ENCODE peak calls at places on chromosomes 6 and 20, in seven cellular contexts. R is GM13976, Q is B cell, Z is GM12865, L is astrocyte of the spinal cord, V is neural crest cell, O is spleen. K is an unnamed sample.
A peak's percentile ranks its signal among the peaks of the same experiment; 100 is the strongest.

GRCh38 chr6:10205892-10206291 is 209.0 kb downstream of the TFAP2A start:
- DNase-seq in R (no peak), Q (no peak), Z (no peak), L (no peak), V (no peak), O (no peak), K (no peak)

GRCh38 chr20:62571667-62572344 is 70.5 kb upstream of the SLCO4A1 start:
- DNase-seq in R (peak; percentile 79), Q (no peak), Z (peak; percentile 58), L (no peak), V (no peak), O (no peak), K (no peak)

GRCh38 chr6:292506-293184 is 358 bp downstream of the DUSP22 start:
- DNase-seq in R (peak; percentile 85), Q (peak; percentile 86), Z (peak; percentile 97), L (peak; percentile 54), V (no peak), O (peak; percentile 98), K (peak; percentile 45)

GRCh38 chr20:20404546-20405092 is 36.7 kb downstream of the INSM1 start:
- DNase-seq in R (no peak), Q (no peak), Z (no peak), L (no peak), V (no peak), O (no peak), K (no peak)

GRCh38 chr6:128570439-128571063 is 50.2 kb upstream of the PTPRK start:
- DNase-seq in R (no peak), Q (no peak), Z (no peak), L (peak; percentile 29), V (no peak), O (no peak), K (no peak)

GRCh38 chr6:1104988-1105670 is 206.8 kb upstream of the FOXQ1 start:
- DNase-seq in R (no peak), Q (no peak), Z (no peak), L (no peak), V (no peak), O (no peak), K (no peak)

GRCh38 chr6:146670161-146670560 is 71.4 kb downstream of the ADGB start:
- DNase-seq in R (no peak), Q (no peak), Z (no peak), L (peak; percentile 53), V (no peak), O (no peak), K (no peak)

GRCh38 chr6:7136859-7137334 is 29.1 kb downstream of the RREB1 start:
- DNase-seq in R (peak; percentile 54), Q (peak; percentile 75), Z (peak; percentile 83), L (no peak), V (no peak), O (peak; percentile 76), K (no peak)

GRCh38 chr6:68238097-68238597 is 396.9 kb upstream of the ADGRB3 start:
- DNase-seq in R (no peak), Q (no peak), Z (no peak), L (peak; percentile 71), V (no peak), O (no peak), K (no peak)

GRCh38 chr6:105844275-105844848 is 241.8 kb upstream of the PRDM1 start:
- DNase-seq in R (no peak), Q (no peak), Z (no peak), L (no peak), V (no peak), O (no peak), K (no peak)

GRCh38 chr6:117548797-117549301 is 53.5 kb downstream of the GOPC start:
- DNase-seq in R (no peak), Q (no peak), Z (peak; percentile 37), L (peak; percentile 87), V (no peak), O (no peak), K (no peak)

GRCh38 chr6:16725145-16725864 is 36.0 kb downstream of the ATXN1 start:
- DNase-seq in R (no peak), Q (no peak), Z (no peak), L (peak; percentile 84), V (no peak), O (no peak), K (no peak)

GRCh38 chr20:51541189-51542032 is 1.1 kb downstream of the NFATC2 start:
- DNase-seq in R (peak; percentile 69), Q (peak; percentile 70), Z (peak; percentile 71), L (peak; percentile 54), V (no peak), O (peak; percentile 89), K (no peak)

GRCh38 chr6:161407581-161407980 is 133.7 kb upstream of the AGPAT4 start:
- DNase-seq in R (no peak), Q (no peak), Z (peak; percentile 68), L (peak; percentile 60), V (no peak), O (no peak), K (no peak)

GRCh38 chr6:139418426-139419132 is 44.1 kb upstream of the CITED2 start:
- DNase-seq in R (no peak), Q (no peak), Z (no peak), L (no peak), V (no peak), O (no peak), K (no peak)

GRCh38 chr6:34194770-34195169 is 41.9 kb upstream of the HMGA1 start:
- DNase-seq in R (no peak), Q (no peak), Z (no peak), L (no peak), V (no peak), O (no peak), K (no peak)

GRCh38 chr20:8187740-8188139 is 55.7 kb downstream of the PLCB1 start:
- DNase-seq in R (no peak), Q (no peak), Z (no peak), L (no peak), V (no peak), O (no peak), K (no peak)

GRCh38 chr20:32034581-32035397 is 17.3 kb upstream of the HCK start:
- DNase-seq in R (peak; percentile 41), Q (no peak), Z (peak; percentile 56), L (no peak), V (no peak), O (no peak), K (no peak)

GRCh38 chr6:125300992-125301434 is 754 bp downstream of the HDDC2 start:
- DNase-seq in R (no peak), Q (no peak), Z (no peak), L (peak; percentile 59), V (no peak), O (no peak), K (no peak)

GRCh38 chr6:125302840-125303511 is 1.2 kb upstream of the HDDC2 start:
- DNase-seq in R (no peak), Q (no peak), Z (no peak), L (peak; percentile 27), V (no peak), O (no peak), K (no peak)

GRCh38 chr6:125299257-125299656 is 2.5 kb downstream of the HDDC2 start:
- DNase-seq in R (no peak), Q (no peak), Z (no peak), L (no peak), V (no peak), O (no peak), K (no peak)

GRCh38 chr6:125303512-125303854 is 1.7 kb upstream of the HDDC2 start:
- DNase-seq in R (no peak), Q (no peak), Z (no peak), L (no peak), V (no peak), O (no peak), K (no peak)

GRCh38 chr6:125301435-125302391 is at the start of gene HDDC2:
- DNase-seq in R (peak; percentile 81), Q (peak; percentile 62), Z (peak; percentile 81), L (peak; percentile 75), V (peak; percentile 59), O (peak; percentile 94), K (peak; percentile 65)
- TF ChIP-seq CTCF in R (no peak), Q (no peak), Z (no peak), L (no peak), V (no peak), O (no peak), K (no peak)

GRCh38 chr6:15512126-15512525 is 150.7 kb downstream of the DTNBP1 start:
- DNase-seq in R (no peak), Q (no peak), Z (no peak), L (no peak), V (no peak), O (peak; percentile 58), K (no peak)
- TF ChIP-seq CTCF in R (no peak), Q (no peak), Z (no peak), L (peak; percentile 7), V (peak; percentile 25), O (no peak), K (peak; percentile 19)

GRCh38 chr20:2197166-2197565 is 95.5 kb downstream of the STK35 start:
- DNase-seq in R (no peak), Q (no peak), Z (no peak), L (no peak), V (no peak), O (no peak), K (no peak)

GRCh38 chr20:2195614-2196013 is 94.0 kb downstream of the STK35 start:
- DNase-seq in R (no peak), Q (no peak), Z (no peak), L (no peak), V (no peak), O (no peak), K (no peak)
- TF ChIP-seq CTCF in R (no peak), Q (no peak), Z (no peak), L (no peak), V (no peak), O (no peak), K (no peak)

GRCh38 chr20:18284805-18285533 is 3.4 kb upstream of the ZNF133 start:
- DNase-seq in R (no peak), Q (no peak), Z (no peak), L (peak; percentile 51), V (no peak), O (no peak), K (no peak)

GRCh38 chr20:18287546-18287914 is 797 bp upstream of the ZNF133 start:
- DNase-seq in R (no peak), Q (peak; percentile 7), Z (no peak), L (no peak), V (no peak), O (peak; percentile 87), K (no peak)

GRCh38 chr20:18288748-18289705 is 700 bp downstream of the ZNF133 start:
- DNase-seq in R (peak; percentile 13), Q (no peak), Z (peak; percentile 30), L (peak; percentile 24), V (no peak), O (peak; percentile 83), K (no peak)

DNA sequence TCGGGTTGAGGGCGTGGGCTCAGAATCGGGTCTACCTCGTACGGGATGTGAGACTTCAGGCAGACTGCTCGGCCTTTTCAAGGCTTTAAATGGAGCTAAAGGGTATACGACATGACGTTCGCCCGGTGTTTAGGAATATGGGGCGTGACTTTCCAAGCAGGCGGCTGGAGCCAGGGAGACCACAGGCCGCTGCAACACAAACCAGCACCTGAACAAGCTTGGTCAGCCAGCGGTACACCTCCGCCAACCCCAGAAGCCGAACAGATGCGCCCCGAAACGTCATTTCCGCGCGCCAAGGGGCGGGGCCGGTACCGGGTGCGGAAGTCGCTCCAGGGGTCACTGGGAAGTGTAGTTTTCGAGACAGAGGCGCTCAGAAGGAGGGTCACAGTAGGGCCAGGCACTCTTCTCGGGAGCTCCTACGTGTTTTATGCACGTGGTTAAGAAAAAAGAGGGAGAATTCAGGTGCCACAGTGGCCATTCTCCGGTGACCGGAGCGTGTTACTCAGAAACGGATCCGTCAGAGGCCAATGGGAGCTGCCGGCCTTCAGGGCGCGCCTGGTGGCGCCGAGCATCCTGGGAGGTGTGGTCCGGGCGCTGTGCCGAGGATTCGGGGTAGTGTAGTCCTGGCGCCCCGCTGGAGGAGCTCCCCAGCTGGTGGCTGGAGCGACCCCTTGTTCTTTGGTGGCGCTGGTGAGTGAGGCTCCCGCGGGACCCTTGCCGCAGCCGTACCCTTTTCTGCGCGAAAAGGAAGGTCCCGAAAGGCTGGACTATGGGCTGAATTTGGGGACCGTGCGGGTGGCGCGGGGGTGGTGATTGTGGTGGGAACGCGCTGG is at the start of gene ZNF133:
- DNase-seq in R (peak; percentile 93), Q (peak; percentile 89), Z (peak; percentile 94), L (peak; percentile 96), V (peak; percentile 90), O (peak; percentile 98), K (peak; percentile 96)
- TF ChIP-seq CTCF in R (no peak), Q (no peak), Z (no peak), L (no peak), V (no peak), O (no peak), K (peak; percentile 30)

K was measured in progenitor cell of endocrine pancreas.